ENCODE peak calls at places on chromosomes 6 and 20, in seven cellular contexts. G is A549, Y is AG04449, U is breast epithelium, T is epithelial cell of esophagus, X is CD14-positive monocyte, S is right lobe of liver. O is an unnamed sample.

GRCh38 chr6:159071843-159072769 is 27.3 kb upstream of the TAGAP start:
- DNase-seq in S (no peak), Y (no peak), T (no peak), G (no peak), U (no peak), X (no peak), O (no peak)

GRCh38 chr20:38870733-38871559 is 55.3 kb upstream of the FAM83D start:
- DNase-seq in S (no peak), Y (no peak), G (peak), U (no peak), X (no peak), T (peak), O (no peak)

GRCh38 chr6:138909511-138909910 is 78.5 kb downstream of the REPS1 start:
- DNase-seq in T (no peak), S (no peak), G (no peak), Y (no peak), U (no peak), X (no peak), O (no peak)

GRCh38 chr6:105886812-105887513 is 199.2 kb upstream of the PRDM1 start:
- DNase-seq in G (no peak), Y (no peak), U (no peak), T (no peak), X (no peak), S (no peak), O (no peak)

GRCh38 chr20:53859684-53860083 is 210.7 kb downstream of the BCAS1 start:
- DNase-seq in S (no peak), T (no peak), X (no peak), G (no peak), U (no peak), Y (no peak), O (no peak)

GRCh38 chr6:157317129-157317814 is 6.0 kb downstream of the TMEM242 start:
- DNase-seq in S (no peak), G (peak), Y (no peak), T (peak), U (peak), X (peak), O (no peak)

GRCh38 chr20:40678286-40678835 is 10.7 kb downstream of the MAFB start:
- DNase-seq in U (no peak), G (no peak), Y (no peak), S (no peak), X (no peak), T (no peak), O (no peak)

GRCh38 chr20:21548390-21549035 is 34.6 kb upstream of the NKX2-2 start:
- DNase-seq in Y (no peak), T (no peak), G (no peak), X (no peak), U (no peak), S (no peak), O (no peak)

GRCh38 chr20:63977392-63978276 is 1.8 kb downstream of the SAMD10 start:
- DNase-seq in U (no peak), G (peak), X (peak), Y (no peak), T (peak), S (peak), O (no peak)

GRCh38 chr6:143952386-143952785 is 55.7 kb downstream of the PLAGL1 start:
- DNase-seq in Y (no peak), X (no peak), S (no peak), G (no peak), T (no peak), U (no peak), O (no peak)

GRCh38 chr20:34636648-34637047 is 40.2 kb downstream of the PIGU start:
- DNase-seq in Y (no peak), S (no peak), T (no peak), U (no peak), G (no peak), X (no peak), O (no peak)

GRCh38 chr6:107360476-107360875 is 98.9 kb downstream of the PDSS2 start:
- DNase-seq in S (no peak), T (no peak), G (no peak), Y (no peak), X (no peak), U (no peak), O (no peak)

GRCh38 chr6:73461537-73462350 is at the start of gene MTO1:
- DNase-seq in X (peak), Y (peak), T (peak), U (peak), S (peak), G (peak), O (peak)

GRCh38 chr6:124027392-124027791 is 223.7 kb downstream of the NKAIN2 start:
- DNase-seq in U (no peak), S (no peak), X (no peak), G (no peak), Y (no peak), T (no peak), O (no peak)

GRCh38 chr6:27866370-27867050 is 45.7 kb downstream of the OR2B2 start:
- DNase-seq in G (peak), X (no peak), T (peak), Y (no peak), S (no peak), U (no peak), O (peak)

GRCh38 chr6:144953552-144954240 is 668.6 kb downstream of the UTRN start:
- DNase-seq in Y (no peak), U (no peak), T (peak), G (peak), S (no peak), X (no peak), O (no peak)

DNA sequence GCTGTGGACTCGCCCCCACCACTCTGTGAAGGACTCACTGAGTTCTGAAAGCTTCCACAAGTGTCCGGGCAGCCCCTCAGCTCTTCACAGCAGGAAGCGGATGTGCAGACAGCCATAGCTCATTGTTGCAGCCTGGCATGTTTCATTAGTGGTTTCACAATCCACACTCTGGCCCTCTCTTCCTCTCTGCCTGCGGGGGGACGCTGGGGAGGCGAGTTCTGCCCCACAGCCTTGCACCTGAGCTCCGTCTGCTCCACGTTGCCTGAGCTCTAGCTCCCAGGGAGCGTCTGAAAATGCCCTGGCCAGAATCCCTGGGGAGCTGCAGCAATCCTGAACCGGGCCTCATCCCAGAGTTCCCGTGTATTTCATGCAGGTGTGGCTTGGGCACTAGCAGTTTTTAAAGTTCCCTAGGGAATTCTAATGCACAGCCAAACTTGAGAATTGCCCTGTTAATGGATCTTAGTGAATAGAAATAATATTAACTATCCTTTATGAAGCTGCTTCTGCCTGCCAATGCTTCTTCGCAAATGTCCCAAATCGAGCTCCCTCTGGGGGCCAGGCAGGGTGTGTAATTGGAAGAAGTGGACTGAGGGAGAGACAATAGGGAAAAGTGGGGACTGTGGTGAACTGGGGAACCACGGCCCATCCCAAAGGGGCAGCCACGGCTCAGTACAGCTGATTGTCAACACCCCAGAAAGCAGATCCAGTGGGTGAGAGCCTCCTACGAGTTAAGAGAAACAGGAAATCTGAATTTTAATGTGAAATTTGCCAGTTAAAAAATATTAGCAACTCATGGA is 51.5 kb downstream of the CTCFL start:
- DNase-seq in X (peak), U (peak), Y (no peak), S (peak), G (no peak), T (peak), O (no peak)
- TF ChIP-seq CTCF in X (peak), U (no peak), Y (no peak), S (peak), G (no peak), T (peak), O (no peak)

DNA sequence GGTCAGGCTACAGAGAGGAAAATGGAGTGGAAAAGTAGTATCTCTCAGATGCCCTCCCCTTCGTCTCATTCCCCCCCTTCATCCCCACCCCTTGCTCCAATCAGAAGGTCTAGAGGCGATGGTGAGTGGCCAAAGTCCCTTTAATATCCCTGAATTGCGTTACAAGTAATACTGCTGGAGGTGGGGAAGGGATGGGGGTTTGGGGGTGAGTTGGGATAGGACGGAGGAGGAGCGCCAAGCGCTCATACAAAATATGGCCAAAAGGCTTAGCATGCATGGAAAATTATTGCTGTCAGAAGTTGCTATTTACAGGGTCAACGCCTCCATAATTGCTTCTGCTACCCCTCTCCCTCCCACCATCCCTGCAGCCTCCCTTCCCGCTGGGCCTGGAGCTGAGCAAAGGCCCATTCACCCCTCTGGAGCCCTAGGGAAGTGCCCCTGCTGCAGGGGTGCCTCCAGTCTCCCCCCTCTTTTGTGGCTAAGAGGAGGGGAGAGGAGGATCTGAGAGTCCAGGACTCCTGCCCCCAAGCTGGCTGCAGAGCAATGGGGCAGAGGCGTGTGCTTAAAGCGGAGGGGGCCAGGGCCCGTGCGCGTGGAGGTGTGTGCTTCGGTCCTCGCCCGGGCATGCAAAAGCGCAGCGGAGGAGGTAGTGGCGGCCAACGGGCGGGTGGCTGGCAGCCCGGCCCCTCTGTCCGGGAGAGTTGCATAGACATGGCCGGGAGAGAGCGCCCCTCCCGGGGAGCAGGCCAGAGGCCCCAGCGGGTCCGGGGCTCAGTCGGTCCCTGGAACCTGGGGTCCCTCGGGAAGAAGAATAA is 8.7 kb upstream of the SRXN1 start:
- DNase-seq in Y (no peak), X (no peak), T (peak), G (no peak), U (no peak), S (no peak), O (no peak)
- TF ChIP-seq CTCF in Y (no peak), X (no peak), T (no peak), G (no peak), U (no peak), S (no peak), O (no peak)

GRCh38 chr6:51337277-51337676 is 518.6 kb downstream of the TFAP2B start:
- DNase-seq in G (no peak), T (no peak), X (no peak), Y (no peak), S (no peak), U (no peak), O (no peak)

GRCh38 chr6:51336185-51336584 is 517.5 kb downstream of the TFAP2B start:
- DNase-seq in X (no peak), T (no peak), S (no peak), Y (no peak), U (no peak), G (no peak), O (no peak)

GRCh38 chr6:51339108-51339507 is 520.4 kb downstream of the TFAP2B start:
- DNase-seq in G (no peak), U (no peak), T (no peak), Y (no peak), X (no peak), S (no peak), O (no peak)

GRCh38 chr6:51342393-51342792 is 523.7 kb downstream of the TFAP2B start:
- DNase-seq in T (no peak), G (no peak), Y (no peak), S (no peak), X (no peak), U (no peak), O (no peak)

DNA sequence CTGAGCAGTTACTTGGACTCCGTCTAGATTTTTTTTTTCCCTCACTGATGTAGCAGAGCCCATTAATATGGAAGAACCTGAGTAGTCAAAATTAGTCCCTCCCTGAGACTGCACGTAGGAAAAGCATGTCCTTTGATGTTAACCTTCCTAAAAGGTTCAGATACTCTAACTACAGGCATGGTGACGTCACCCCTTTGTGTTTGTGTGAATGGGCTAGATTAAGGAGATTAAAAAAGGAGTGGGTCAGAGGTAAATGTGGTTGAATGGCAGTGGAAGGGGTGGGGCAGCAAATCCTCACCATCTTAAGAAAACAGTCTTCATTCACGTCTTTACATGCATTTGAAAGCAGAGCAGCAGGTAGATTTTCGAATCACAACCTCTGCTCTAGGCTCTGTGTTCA is 521.1 kb downstream of the TFAP2B start:
- DNase-seq in Y (no peak), G (no peak), X (no peak), T (peak), U (no peak), S (no peak), O (no peak)
- TF ChIP-seq CTCF in Y (no peak), G (no peak), X (no peak), T (no peak), U (no peak), S (no peak), O (no peak)

GRCh38 chr6:108557494-108558371 is 3.0 kb upstream of the FOXO3 start:
- DNase-seq in Y (no peak), S (no peak), U (peak), X (peak), G (peak), T (peak), O (peak)
- TF ChIP-seq CTCF in Y (no peak), S (peak), U (no peak), X (no peak), G (no peak), T (no peak), O (no peak)

DNA sequence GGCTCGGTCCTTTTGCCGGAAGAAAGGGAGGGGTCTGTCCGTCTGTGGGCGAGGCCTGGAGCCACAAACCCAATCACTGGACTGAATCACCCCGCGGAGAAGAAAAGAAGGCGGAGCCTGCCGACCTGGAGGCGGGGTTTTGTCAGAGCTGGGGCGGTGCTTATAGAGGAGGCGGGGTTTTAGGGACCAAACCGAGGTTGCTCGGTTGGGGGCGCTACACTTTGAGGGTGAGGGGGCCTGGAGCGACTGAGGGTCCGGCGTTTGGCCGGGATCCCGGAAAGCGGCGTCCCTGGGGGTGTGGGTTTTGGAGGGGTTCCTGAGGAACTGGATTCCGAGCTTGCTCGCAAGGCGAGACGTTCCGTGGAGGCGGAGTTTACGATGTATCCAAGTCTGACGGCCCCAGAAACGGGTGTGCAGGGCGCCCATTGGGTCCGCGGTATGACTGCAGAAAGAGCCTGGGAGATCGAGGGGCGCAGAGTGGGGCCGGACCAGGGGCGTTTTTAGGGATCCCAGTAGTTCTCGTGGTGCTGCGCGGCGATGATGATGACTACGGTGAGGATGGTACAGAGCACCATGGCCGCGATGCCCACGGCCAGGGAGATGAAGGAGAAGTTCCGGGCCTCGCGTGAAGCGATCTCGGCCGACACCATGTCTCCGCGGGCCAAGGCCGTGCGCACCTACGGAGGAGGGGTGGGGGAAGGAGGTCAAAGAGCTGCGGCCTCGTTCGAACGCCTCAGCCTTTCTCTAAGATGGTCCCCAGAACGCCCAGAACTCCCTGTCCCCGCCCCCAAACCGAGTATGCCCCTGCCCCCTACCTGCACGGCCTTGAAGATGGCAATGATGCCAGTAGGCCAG is 2.8 kb downstream of the PRRT1 start:
- DNase-seq in U (no peak), S (peak), G (no peak), X (peak), Y (no peak), T (peak), O (no peak)
- TF ChIP-seq CTCF in U (no peak), S (peak), G (no peak), X (peak), Y (no peak), T (peak), O (no peak)

GRCh38 chr6:99746261-99746895 is 139.7 kb downstream of the PRDM13 start:
- DNase-seq in Y (peak), G (peak), T (peak), S (no peak), U (no peak), X (no peak), O (peak)
- TF ChIP-seq CTCF in Y (peak), G (peak), T (peak), S (peak), U (peak), X (peak), O (peak)

GRCh38 chr6:167661456-167662103 is 165.1 kb upstream of the AFDN start:
- DNase-seq in G (no peak), X (no peak), S (no peak), U (no peak), T (no peak), Y (no peak), O (no peak)
- TF ChIP-seq CTCF in G (no peak), X (no peak), S (no peak), U (no peak), T (no peak), Y (no peak), O (no peak)

GRCh38 chr20:49543071-49543857 is 24.7 kb downstream of the PTGIS start:
- DNase-seq in Y (no peak), U (no peak), S (no peak), X (no peak), G (no peak), T (no peak), O (no peak)
- TF ChIP-seq CTCF in Y (no peak), U (no peak), S (no peak), X (no peak), G (no peak), T (no peak), O (no peak)

DNA sequence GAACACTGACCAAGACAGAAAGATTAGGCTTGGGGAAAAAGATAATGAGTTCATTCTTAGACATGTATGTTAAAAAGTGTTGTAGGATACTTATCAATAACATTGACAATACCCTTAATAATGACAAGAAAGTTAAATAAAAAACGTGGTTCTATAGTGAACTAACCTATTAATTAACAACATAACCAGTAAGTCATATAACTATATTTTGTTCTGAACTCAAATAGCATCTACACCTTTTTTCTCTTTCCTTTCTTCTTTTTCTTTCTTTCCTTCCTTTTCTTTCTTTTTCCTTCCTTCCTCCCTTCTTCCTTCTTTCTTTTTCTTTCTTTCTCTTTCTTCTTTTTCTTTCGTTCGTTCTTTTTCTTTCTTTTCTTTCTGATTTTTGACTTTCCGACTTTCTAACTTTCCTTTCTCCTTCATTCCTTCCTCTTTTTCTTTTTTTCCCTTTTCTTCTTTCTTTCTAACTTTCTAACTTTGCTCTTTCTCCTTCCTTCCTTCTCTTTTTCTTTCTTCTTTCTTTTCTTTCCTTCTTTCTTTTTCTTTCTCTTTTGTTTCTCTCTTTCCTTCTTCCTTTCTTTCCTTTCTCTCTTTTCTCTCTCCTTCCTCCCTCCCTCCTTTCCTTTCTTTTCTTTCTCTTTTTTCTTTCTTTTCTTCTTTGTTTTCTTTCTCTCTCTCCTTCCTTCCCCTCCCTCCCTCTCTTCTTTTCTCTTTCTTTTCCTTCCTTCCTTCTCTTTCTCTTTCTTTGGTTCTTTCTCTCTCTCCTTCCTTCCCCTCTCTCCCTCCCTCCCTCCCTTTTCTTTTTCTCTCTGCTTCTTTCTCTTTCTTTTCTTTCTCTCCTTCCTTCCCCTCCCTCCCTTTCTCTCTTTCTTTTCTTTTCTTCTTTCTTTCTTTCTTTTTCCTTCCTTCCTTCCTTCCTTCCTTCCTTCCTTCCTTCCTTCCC is 24.6 kb downstream of the PRSS35 start:
- DNase-seq in S (no peak), X (no peak), Y (no peak), T (no peak), U (no peak), G (no peak), O (no peak)
- TF ChIP-seq CTCF in S (no peak), X (no peak), Y (no peak), T (no peak), U (no peak), G (no peak), O (no peak)

DNA sequence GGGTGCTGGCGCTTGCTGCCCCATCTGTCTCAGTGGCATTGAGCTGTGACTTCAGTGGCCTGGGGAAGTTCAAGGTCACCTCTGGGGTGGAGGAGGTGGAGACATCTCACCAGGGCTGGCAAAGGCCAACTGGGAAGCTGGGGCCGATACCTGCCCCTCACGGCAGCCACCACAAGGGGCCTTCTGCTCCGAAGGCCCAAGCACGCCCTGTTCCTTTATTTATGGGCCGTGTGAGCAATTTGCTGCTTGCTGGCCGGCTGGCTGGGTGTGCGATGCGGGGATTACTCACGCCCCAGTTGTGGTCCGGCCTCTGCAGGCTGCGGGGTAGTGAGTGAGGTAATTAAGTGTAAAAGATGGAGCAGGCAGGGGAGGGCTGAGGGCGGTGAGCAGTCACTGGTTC is 13.2 kb upstream of the SCRT2 start:
- DNase-seq in S (no peak), T (peak), Y (no peak), G (no peak), X (peak), U (no peak), O (no peak)
- TF ChIP-seq CTCF in S (no peak), T (no peak), Y (no peak), G (no peak), X (no peak), U (no peak), O (no peak)